ENCODE peak calls at places on chromosome 22, in five cellular contexts. X is T-cell, G is cardiac fibroblast, I is posterior cingulate gyrus, M is ecto neural progenitor cell. S is an unnamed sample.

GRCh38 chr22:41358927-41359326 is 22.8 kb upstream of the TEF start:
- DNase-seq in X (no peak), G (no peak), I (no peak), M (no peak), S (no peak)

GRCh38 chr22:45551310-45552016 is 48.8 kb downstream of the FBLN1 start:
- DNase-seq in X (no peak), G (peak), I (no peak), M (no peak), S (peak)

GRCh38 chr22:29623059-29623458 is 19.6 kb downstream of the NF2 start:
- DNase-seq in X (no peak), G (no peak), I (no peak), M (no peak), S (no peak)

GRCh38 chr22:34476762-34477161 is 556.5 kb upstream of the LARGE1 start:
- DNase-seq in X (no peak), G (no peak), I (no peak), M (no peak), S (no peak)

GRCh38 chr22:37953062-37953436 is 352 bp downstream of the C22orf23 start:
- DNase-seq in X (no peak), G (no peak), I (no peak), M (no peak), S (no peak)

GRCh38 chr22:50475652-50476002 is 792 bp upstream of the SBF1 start:
- DNase-seq in X (no peak), G (no peak), I (no peak), M (no peak), S (no peak)

GRCh38 chr22:23712256-23712655 is 21.4 kb downstream of the RGL4 start:
- DNase-seq in X (no peak), G (no peak), I (no peak), M (no peak), S (no peak)

GRCh38 chr22:36864454-36865215 is 3.8 kb downstream of the NCF4 start:
- DNase-seq in X (no peak), G (no peak), I (no peak), M (no peak), S (no peak)

GRCh38 chr22:21942407-21942895 is 10.2 kb downstream of the PPM1F start:
- DNase-seq in X (no peak), G (peak), I (no peak), M (no peak), S (peak)

GRCh38 chr22:29328566-29329500 is 13.3 kb upstream of the RASL10A start:
- DNase-seq in X (no peak), G (no peak), I (peak), M (no peak), S (no peak)

GRCh38 chr22:47836957-47837356 is 1074.5 kb downstream of the TBC1D22A start:
- DNase-seq in X (no peak), G (no peak), I (no peak), M (no peak), S (no peak)

GRCh38 chr22:43238526-43239006 is 51.6 kb upstream of the TTLL12 start:
- DNase-seq in X (no peak), G (no peak), I (no peak), M (no peak), S (no peak)

GRCh38 chr22:43670545-43670944 is 141.6 kb downstream of the EFCAB6 start:
- DNase-seq in X (no peak), G (no peak), I (no peak), M (no peak), S (no peak)

GRCh38 chr22:41687901-41688364 is 734 bp downstream of the SNU13 start:
- DNase-seq in X (no peak), G (peak), I (no peak), M (peak), S (peak)

GRCh38 chr22:23237201-23237798 is 57.0 kb downstream of the BCR start:
- DNase-seq in X (no peak), G (peak), I (peak), M (peak), S (peak)

GRCh38 chr22:39149915-39150847 is 2.3 kb downstream of the CBX7 start:
- DNase-seq in X (no peak), G (no peak), I (peak), M (no peak), S (no peak)

GRCh38 chr22:49767355-49768062 is 60.2 kb downstream of the BRD1 start:
- DNase-seq in X (peak), G (peak), I (peak), M (peak), S (peak)

GRCh38 chr22:17980638-17981051 is 43.7 kb downstream of the MICAL3 start:
- DNase-seq in X (peak), G (peak), I (no peak), M (no peak), S (no peak)

GRCh38 chr22:21961886-21962654 is 9.4 kb upstream of the PPM1F start:
- DNase-seq in X (no peak), G (peak), I (no peak), M (no peak), S (peak)

GRCh38 chr22:29344137-29344536 is 28.6 kb upstream of the RASL10A start:
- DNase-seq in X (no peak), G (peak), I (peak), M (no peak), S (peak)

GRCh38 chr22:38081941-38082828 is 1.8 kb downstream of the SLC16A8 start:
- DNase-seq in X (no peak), G (no peak), I (no peak), M (no peak), S (no peak)

GRCh38 chr22:24727218-24727851 is 47.2 kb downstream of the PIWIL3 start:
- DNase-seq in X (no peak), G (peak), I (no peak), M (no peak), S (peak)

GRCh38 chr22:47138898-47139789 is 376.7 kb downstream of the TBC1D22A start:
- DNase-seq in X (no peak), G (no peak), I (no peak), M (no peak), S (no peak)

GRCh38 chr22:41289681-41290080 is 3.7 kb upstream of the RANGAP1 start:
- DNase-seq in X (no peak), G (no peak), I (no peak), M (no peak), S (peak)

GRCh38 chr22:27551402-27551801 is 250.2 kb downstream of the MN1 start:
- DNase-seq in X (no peak), G (no peak), I (no peak), M (no peak), S (no peak)

GRCh38 chr22:37930952-37931440 is 22.4 kb downstream of the C22orf23 start:
- DNase-seq in X (no peak), G (no peak), I (no peak), M (no peak), S (no peak)

GRCh38 chr22:17269224-17269606 is 50.0 kb upstream of the ADA2 start:
- DNase-seq in X (no peak), G (no peak), I (no peak), M (no peak), S (no peak)

GRCh38 chr22:29689872-29690213 is 30.0 kb upstream of the CABP7 start:
- DNase-seq in X (peak), G (peak), I (peak), M (peak), S (peak)

GRCh38 chr22:49302530-49302929 is 525.1 kb downstream of the BRD1 start:
- DNase-seq in X (no peak), G (no peak), I (no peak), M (peak), S (no peak)

GRCh38 chr22:49811014-49811791 is 16.5 kb downstream of the BRD1 start:
- DNase-seq in X (no peak), G (no peak), I (no peak), M (no peak), S (no peak)

GRCh38 chr22:35156945-35157344 is 91.0 kb downstream of the ISX start:
- DNase-seq in X (no peak), G (no peak), I (no peak), M (no peak), S (no peak)

GRCh38 chr22:20106205-20106848 is 9.6 kb upstream of the RANBP1 start:
- DNase-seq in X (no peak), G (no peak), I (no peak), M (no peak), S (no peak)

GRCh38 chr22:19902245-19902699 is 39.3 kb upstream of the COMT start:
- DNase-seq in X (no peak), G (no peak), I (no peak), M (no peak), S (no peak)

GRCh38 chr22:41092847-41093371 is 517 bp downstream of the EP300 start:
- DNase-seq in X (no peak), G (peak), I (no peak), M (peak), S (peak)